ENCODE peak calls at places on chromosomes 6 and 20, in eight cellular contexts. R is iPS DF 6.9; X is NCI-H2171 treated with DMSO at 0.1 percent for 48 hours; L is effector memory CD4-positive, alpha-beta T cell; Q is ACHN; U is mammary epithelial cell; H is effector CD8-positive, alpha-beta T cell; G is HuH-7.5. D is an unnamed sample.

GRCh38 chr6:121879149-121879548 is 443.7 kb downstream of the GJA1 start:
- DNase-seq in R (no peak), G (no peak), H (no peak), Q (no peak), L (no peak), U (no peak), X (no peak), D (no peak)

GRCh38 chr6:132130530-132131298 is 179.5 kb upstream of the CCN2 start:
- DNase-seq in R (no peak), G (no peak), L (no peak), U (no peak), X (no peak), H (no peak), Q (no peak), D (no peak)

GRCh38 chr20:37640600-37641561 is 52.9 kb upstream of the CTNNBL1 start:
- DNase-seq in R (no peak), G (no peak), L (no peak), U (peak), Q (peak), H (no peak), X (peak), D (no peak)

GRCh38 chr20:64039293-64040160 is 3.5 kb downstream of the C20orf204 start:
- DNase-seq in X (peak), R (no peak), G (no peak), L (no peak), U (no peak), Q (no peak), H (no peak), D (no peak)

GRCh38 chr6:23563329-23563728 is 562.7 kb upstream of the NRSN1 start:
- DNase-seq in R (no peak), L (no peak), U (no peak), G (no peak), X (no peak), H (no peak), Q (no peak), D (no peak)

GRCh38 chr20:36128463-36129176 is 25.9 kb upstream of the EPB41L1 start:
- DNase-seq in U (peak), G (no peak), Q (peak), R (no peak), L (no peak), H (no peak), X (no peak), D (no peak)

GRCh38 chr6:163741743-163742363 is 327.3 kb downstream of the QKI start:
- DNase-seq in R (no peak), H (no peak), G (no peak), Q (no peak), U (no peak), L (no peak), X (no peak), D (no peak)

GRCh38 chr20:45341579-45341938 is 6.7 kb downstream of the SDC4 start:
- DNase-seq in R (no peak), U (no peak), G (no peak), Q (no peak), H (no peak), X (no peak), L (no peak), D (no peak)

GRCh38 chr20:60558491-60558890 is 600.3 kb downstream of the CDH26 start:
- DNase-seq in L (no peak), X (no peak), U (no peak), R (no peak), G (no peak), H (no peak), Q (no peak), D (no peak)